ENCODE peak calls at places on chromosomes 3 and 15, in four cellular contexts. N is K562, M is GM12878, Q is HepG2. X is an unnamed sample.
A peak's percentile ranks its signal among the peaks of the same experiment; 100 is the strongest.

GRCh38 chr3:189334064-189334920 is 162.5 kb downstream of the TPRG1 start:
- DNase-seq in N (no peak), M (no peak), Q (no peak), X (no peak)

GRCh38 chr15:62047278-62047847 is 12.9 kb downstream of the VPS13C start:
- DNase-seq in M (no peak), N (no peak), Q (no peak), X (no peak)

GRCh38 chr3:152524198-152525140 is 255.7 kb downstream of the MBNL1 start:
- DNase-seq in Q (peak; percentile 33), M (no peak), N (peak; percentile 76), X (peak; percentile 18)

GRCh38 chr3:139893264-139893962 is 41.6 kb upstream of the CLSTN2 start:
- DNase-seq in M (no peak), Q (no peak), N (no peak), X (no peak)

GRCh38 chr3:138945646-138946553 is 1.0 kb downstream of the FOXL2 start:
- DNase-seq in N (peak; percentile 88), Q (no peak), M (no peak), X (no peak)

GRCh38 chr3:38114875-38115644 is 21.9 kb downstream of the ACAA1 start:
- DNase-seq in N (no peak), Q (no peak), M (no peak), X (no peak)

GRCh38 chr3:12978682-12979081 is 94.5 kb downstream of the IQSEC1 start:
- DNase-seq in M (no peak), Q (no peak), N (no peak), X (no peak)

GRCh38 chr15:55394694-55395093 is 13.5 kb downstream of the CCPG1 start:
- DNase-seq in Q (no peak), N (no peak), M (no peak), X (no peak)

GRCh38 chr3:111071257-111072015 is at the start of gene NECTIN3:
- DNase-seq in N (peak; percentile 59), Q (peak; percentile 90), M (no peak), X (peak; percentile 83)

GRCh38 chr15:66707310-66708160 is 5.5 kb downstream of the SMAD6 start:
- DNase-seq in N (no peak), M (no peak), Q (peak; percentile 47), X (peak; percentile 74)

GRCh38 chr3:61571516-61572336 is 10.4 kb downstream of the PTPRG start:
- DNase-seq in Q (no peak), M (no peak), N (no peak), X (no peak)

GRCh38 chr3:182438398-182438797 is 354.9 kb upstream of the ATP11B start:
- DNase-seq in M (no peak), N (no peak), Q (peak; percentile 2), X (no peak)

GRCh38 chr3:117661636-117662095 is 952.1 kb downstream of the TUSC7 start:
- DNase-seq in M (no peak), N (no peak), Q (no peak), X (no peak)

GRCh38 chr3:7188551-7188950 is 327.6 kb downstream of the GRM7 start:
- DNase-seq in Q (no peak), N (no peak), M (no peak), X (no peak)

GRCh38 chr3:51982352-51982837 is 940 bp upstream of the ACY1 start:
- DNase-seq in Q (peak; percentile 91), M (no peak), N (peak; percentile 64), X (peak; percentile 56)

GRCh38 chr3:43525941-43526607 is 95.7 kb downstream of the ANO10 start:
- DNase-seq in N (no peak), Q (no peak), M (no peak), X (no peak)

GRCh38 chr15:85030301-85031049 is 48.8 kb downstream of the PDE8A start:
- DNase-seq in Q (no peak), N (no peak), M (no peak), X (no peak)

GRCh38 chr15:48250640-48251076 is 44.6 kb downstream of the SLC12A1 start:
- DNase-seq in M (peak; percentile 17), Q (peak; percentile 25), N (peak; percentile 49), X (peak; percentile 29)

GRCh38 chr3:115038831-115039230 is 108.3 kb downstream of the ZBTB20 start:
- DNase-seq in M (no peak), Q (no peak), N (no peak), X (no peak)

DNA sequence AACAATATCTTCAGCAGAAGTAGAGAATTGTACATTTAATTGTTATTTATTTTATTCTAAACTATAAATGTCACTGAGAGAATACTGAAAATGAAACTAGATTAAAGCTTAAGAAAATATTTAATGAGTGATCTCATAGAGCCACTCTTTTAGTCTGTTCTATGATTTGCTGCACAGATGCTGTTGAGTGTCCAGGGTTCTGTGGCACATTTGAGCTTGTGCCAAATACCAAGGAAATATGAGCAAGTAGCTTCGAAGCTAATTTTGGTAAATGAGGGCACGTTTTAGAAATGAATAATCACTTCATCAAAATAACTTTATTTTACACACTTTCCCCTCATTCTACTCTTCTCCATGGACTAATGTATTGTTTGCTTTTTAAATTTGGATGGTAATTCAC is 53.6 kb upstream of the THRB start:
- DNase-seq in M (no peak), N (no peak), Q (no peak), X (no peak)
- TF ChIP-seq FOXK2 in M (no peak), N (no peak), Q (no peak), X (no peak)

DNA sequence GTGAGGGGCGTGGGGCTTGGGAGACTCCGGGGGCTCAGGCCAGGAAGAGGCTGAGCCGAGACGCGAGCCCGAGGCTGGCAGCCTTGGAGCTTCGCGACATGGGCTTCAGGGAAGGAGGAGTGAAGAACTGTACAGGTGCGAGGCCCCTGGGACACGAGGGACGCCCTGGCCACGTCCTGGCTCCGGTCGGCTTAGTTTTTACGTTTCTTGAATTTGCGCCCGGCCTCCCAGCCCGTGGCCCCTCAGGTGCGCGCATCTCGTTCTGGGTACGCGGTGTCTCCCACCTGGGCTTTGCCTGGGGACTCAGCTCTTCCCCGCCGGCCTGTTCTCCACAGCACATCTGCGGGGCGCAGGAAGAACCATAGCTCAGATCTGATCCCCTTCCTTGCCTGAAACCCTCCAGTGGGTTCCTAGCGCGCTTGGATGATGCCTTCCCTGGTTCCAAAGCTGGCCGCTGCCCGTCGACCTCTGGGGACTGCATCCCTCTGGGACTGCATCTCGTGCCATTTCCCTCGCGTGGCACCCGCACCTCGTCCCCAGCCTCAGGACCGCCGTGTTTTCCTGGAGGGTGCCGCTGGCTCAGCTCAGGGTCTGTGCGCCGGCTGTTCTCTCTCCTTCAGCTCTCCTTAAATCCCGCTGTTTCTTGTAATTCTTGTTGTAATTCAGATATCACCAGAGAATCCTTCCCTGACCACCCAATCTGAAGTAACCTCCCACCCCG is 614 bp downstream of the CHCHD6 start:
- DNase-seq in N (peak; percentile 10), Q (no peak), M (no peak), X (peak; percentile 28)
- TF ChIP-seq TARDBP in N (no peak), Q (no peak), M (no peak), X (no peak)

GRCh38 chr3:170144437-170144843 is 37.1 kb downstream of the PHC3 start:
- DNase-seq in N (no peak), M (peak; percentile 65), Q (no peak), X (no peak)

GRCh38 chr3:170154084-170154483 is 27.4 kb downstream of the PHC3 start:
- DNase-seq in M (no peak), Q (no peak), N (no peak), X (no peak)

GRCh38 chr3:170154569-170155143 is 26.9 kb downstream of the PHC3 start:
- DNase-seq in N (peak; percentile 61), Q (no peak), M (peak; percentile 56), X (no peak)

GRCh38 chr3:170145278-170145677 is 36.3 kb downstream of the PHC3 start:
- DNase-seq in N (no peak), M (no peak), Q (no peak), X (no peak)

GRCh38 chr3:170149016-170149415 is 32.5 kb downstream of the PHC3 start:
- DNase-seq in N (no peak), M (no peak), Q (no peak), X (no peak)
- TF ChIP-seq FOXK2 in N (no peak), M (no peak), Q (no peak), X (no peak)

DNA sequence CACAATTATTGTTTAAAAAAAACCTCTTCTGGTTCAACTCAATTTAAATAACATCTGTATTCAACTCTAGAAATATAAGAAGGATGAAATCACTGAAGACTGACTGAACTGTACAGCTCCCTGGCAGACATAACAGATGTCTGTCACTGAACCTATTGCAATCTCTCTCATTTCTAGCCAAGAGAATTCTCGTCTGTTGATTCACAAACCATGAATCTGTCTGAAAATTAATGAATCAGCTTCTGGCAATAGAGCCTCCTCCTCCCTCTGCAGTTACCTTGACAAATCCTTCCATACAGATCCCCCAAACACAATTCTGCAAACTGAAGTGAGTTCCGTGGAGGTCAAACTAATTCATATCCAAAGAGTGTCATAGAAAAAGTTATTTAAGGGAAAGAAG is 561.4 kb downstream of the PYDC2 start:
- DNase-seq in Q (no peak), N (no peak), M (no peak), X (no peak)
- TF ChIP-seq TARDBP in Q (no peak), N (no peak), M (no peak), X (no peak)